ENCODE peak calls at places on chromosome 1, in four cellular contexts. One of them, this sample, is unnamed.
A peak's percentile ranks its signal among the peaks of the same experiment; 100 is the strongest.

GRCh38 chr1:234262754-234263105 is 110.5 kb upstream of the COA6 start:
- DNase-seq in GM12878: no peak
- DNase-seq in HepG2: peak; percentile 23
- DNase-seq in H1: no peak
- DNase-seq in this sample: no peak

GRCh38 chr1:187244623-187245022 is 415.9 kb downstream of the PLA2G4A start:
- DNase-seq in GM12878: no peak
- DNase-seq in HepG2: no peak
- DNase-seq in H1: no peak
- DNase-seq in this sample: no peak

GRCh38 chr1:153578936-153579335 is 13.3 kb upstream of the S100A2 start:
- DNase-seq in GM12878: no peak
- DNase-seq in HepG2: no peak
- DNase-seq in H1: no peak
- DNase-seq in this sample: no peak

GRCh38 chr1:163535807-163536206 is 214.1 kb downstream of the NUF2 start:
- DNase-seq in GM12878: no peak
- DNase-seq in HepG2: no peak
- DNase-seq in H1: no peak
- DNase-seq in this sample: peak; percentile 36

GRCh38 chr1:207217778-207218511 is 103.5 kb upstream of the CD55 start:
- DNase-seq in GM12878: no peak
- DNase-seq in HepG2: no peak
- DNase-seq in H1: no peak
- DNase-seq in this sample: no peak

GRCh38 chr1:32316906-32317282 is 19.1 kb downstream of the MARCKSL1 start:
- DNase-seq in GM12878: no peak
- DNase-seq in HepG2: no peak
- DNase-seq in H1: no peak
- DNase-seq in this sample: no peak

GRCh38 chr1:194512361-194512760 is 1325.9 kb upstream of the B3GALT2 start:
- DNase-seq in GM12878: no peak
- DNase-seq in HepG2: no peak
- DNase-seq in H1: no peak
- DNase-seq in this sample: no peak

GRCh38 chr1:232600430-232601258 is 29.3 kb downstream of the SIPA1L2 start:
- DNase-seq in GM12878: no peak
- DNase-seq in HepG2: no peak
- DNase-seq in H1: no peak
- DNase-seq in this sample: no peak

GRCh38 chr1:151908228-151908691 is 1.1 kb downstream of the THEM4 start:
- DNase-seq in GM12878: no peak
- DNase-seq in HepG2: peak; percentile 13
- DNase-seq in H1: no peak
- DNase-seq in this sample: peak; percentile 69

GRCh38 chr1:53656062-53656915 is 82.7 kb downstream of the GLIS1 start:
- DNase-seq in GM12878: no peak
- DNase-seq in HepG2: no peak
- DNase-seq in H1: no peak
- DNase-seq in this sample: no peak

GRCh38 chr1:168803696-168804510 is 74.9 kb upstream of the DPT start:
- DNase-seq in GM12878: no peak
- DNase-seq in HepG2: no peak
- DNase-seq in H1: no peak
- DNase-seq in this sample: peak; percentile 6

DNA sequence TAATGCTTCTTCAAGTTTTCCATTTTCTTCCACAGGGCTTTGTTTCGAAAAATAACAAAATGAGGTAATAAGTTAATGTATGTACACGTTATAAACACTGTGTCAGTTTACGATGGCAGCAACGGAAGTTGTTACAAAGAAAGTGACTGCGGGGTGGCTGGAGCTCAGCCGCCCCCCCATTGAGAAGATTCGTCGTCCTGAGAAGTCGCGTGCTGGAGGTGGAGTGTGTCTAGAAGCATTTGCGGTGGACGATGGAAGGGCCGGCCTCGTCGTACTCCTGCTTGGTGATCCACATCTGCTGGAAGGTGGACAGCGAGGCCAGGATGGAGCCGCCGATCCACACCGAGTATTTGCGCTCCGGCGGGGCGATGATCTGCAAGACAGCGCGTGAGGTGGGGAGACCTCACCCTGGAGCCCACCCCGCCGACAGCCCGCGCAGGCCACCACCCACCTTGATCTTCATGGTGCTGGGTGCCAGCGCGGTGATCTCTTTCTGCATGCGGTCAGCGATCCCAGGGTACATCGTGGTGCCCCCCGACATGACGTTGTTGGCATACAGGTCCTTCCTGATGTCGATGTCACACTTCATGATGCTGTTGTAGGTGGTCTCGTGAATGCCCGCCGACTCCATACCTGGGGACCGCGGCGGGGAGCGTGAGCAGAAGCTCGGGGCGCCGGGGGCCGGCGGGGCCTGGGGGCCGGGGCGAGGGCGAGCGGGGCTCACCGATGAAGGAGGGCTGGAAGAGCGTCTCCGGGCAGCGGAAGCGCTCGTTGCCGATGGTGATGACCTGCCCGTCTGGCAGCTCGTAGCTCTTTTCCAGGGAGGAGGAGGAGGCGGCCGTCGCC is 2.4 kb downstream of the ACTA1 start:
- DNase-seq in GM12878: no peak
- DNase-seq in HepG2: no peak
- DNase-seq in H1: no peak
- DNase-seq in this sample: no peak
- TF ChIP-seq SUZ12 in GM12878: no peak
- TF ChIP-seq SUZ12 in HepG2: no peak
- TF ChIP-seq SUZ12 in H1: peak; percentile 79
- TF ChIP-seq SUZ12 in this sample: no peak

GRCh38 chr1:248822148-248823032 is 3.3 kb downstream of the SH3BP5L start:
- DNase-seq in GM12878: no peak
- DNase-seq in HepG2: no peak
- DNase-seq in H1: no peak
- DNase-seq in this sample: no peak
- H3K4me1 ChIP-seq in GM12878: peaks cover 24% of the 10 kb centered on the region
- H3K4me1 ChIP-seq in HepG2: peaks cover 59% of the 10 kb centered on the region
- H3K4me1 ChIP-seq in H1: peaks cover 3% of the 10 kb centered on the region
- H3K4me1 ChIP-seq in this sample: peaks cover 2% of the 10 kb centered on the region

GRCh38 chr1:17913326-17914115 is 158.4 kb downstream of the ACTL8 start:
- DNase-seq in GM12878: no peak
- DNase-seq in HepG2: no peak
- DNase-seq in H1: no peak
- DNase-seq in this sample: no peak

GRCh38 chr1:17911789-17912188 is 156.7 kb downstream of the ACTL8 start:
- DNase-seq in GM12878: no peak
- DNase-seq in HepG2: no peak
- DNase-seq in H1: no peak
- DNase-seq in this sample: no peak

GRCh38 chr1:17912491-17912890 is 157.4 kb downstream of the ACTL8 start:
- DNase-seq in GM12878: no peak
- DNase-seq in HepG2: no peak
- DNase-seq in H1: no peak
- DNase-seq in this sample: no peak

GRCh38 chr1:17908945-17909344 is 153.8 kb downstream of the ACTL8 start:
- DNase-seq in GM12878: no peak
- DNase-seq in HepG2: no peak
- DNase-seq in H1: no peak
- DNase-seq in this sample: no peak

GRCh38 chr1:17909634-17910033 is 154.5 kb downstream of the ACTL8 start:
- DNase-seq in GM12878: no peak
- DNase-seq in HepG2: no peak
- DNase-seq in H1: peak; percentile 15
- DNase-seq in this sample: peak; percentile 18
- TF ChIP-seq SUZ12 in GM12878: no peak
- TF ChIP-seq SUZ12 in HepG2: no peak
- TF ChIP-seq SUZ12 in H1: no peak
- TF ChIP-seq SUZ12 in this sample: no peak

GRCh38 chr1:33339413-33339812 is 18.5 kb upstream of the A3GALT2 start:
- DNase-seq in GM12878: no peak
- DNase-seq in HepG2: no peak
- DNase-seq in H1: no peak
- DNase-seq in this sample: no peak

GRCh38 chr1:33336580-33336979 is 15.7 kb upstream of the A3GALT2 start:
- DNase-seq in GM12878: no peak
- DNase-seq in HepG2: no peak
- DNase-seq in H1: no peak
- DNase-seq in this sample: no peak

GRCh38 chr1:33335020-33335419 is 14.1 kb upstream of the A3GALT2 start:
- DNase-seq in GM12878: no peak
- DNase-seq in HepG2: no peak
- DNase-seq in H1: no peak
- DNase-seq in this sample: no peak

GRCh38 chr1:33338495-33339211 is 17.8 kb upstream of the A3GALT2 start:
- DNase-seq in GM12878: no peak
- DNase-seq in HepG2: peak; percentile 28
- DNase-seq in H1: no peak
- DNase-seq in this sample: no peak

DNA sequence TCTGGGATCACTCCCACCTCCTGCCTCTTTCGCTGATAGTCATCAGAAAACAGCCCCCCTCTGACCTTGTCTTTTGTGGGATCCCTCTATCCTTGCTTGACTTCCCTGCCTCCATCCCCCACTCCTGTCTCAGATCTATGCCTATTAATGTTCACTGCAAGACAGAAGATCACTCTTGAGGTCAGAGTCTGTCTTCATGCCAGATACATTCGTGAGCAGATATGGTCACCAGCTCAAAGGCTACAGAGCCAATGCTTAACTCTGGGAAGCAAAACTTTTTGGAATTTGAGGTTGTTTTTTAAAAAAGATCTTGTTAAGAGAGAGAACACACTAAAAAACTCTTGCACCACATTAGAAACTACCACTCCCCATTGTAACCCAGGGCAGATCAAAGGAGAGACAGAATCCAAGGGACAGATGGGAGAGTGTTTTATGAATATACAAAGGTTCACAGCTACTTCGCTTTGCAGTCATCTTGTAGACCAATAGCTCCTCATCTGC is 17.1 kb upstream of the A3GALT2 start:
- DNase-seq in GM12878: no peak
- DNase-seq in HepG2: peak; percentile 52
- DNase-seq in H1: no peak
- DNase-seq in this sample: no peak
- H3K4me1 ChIP-seq in GM12878: peaks cover 20% of the 10 kb centered on the region
- H3K4me1 ChIP-seq in HepG2: peaks cover 98% of the 10 kb centered on the region
- H3K4me1 ChIP-seq in H1: peaks cover 31% of the 10 kb centered on the region
- H3K4me1 ChIP-seq in this sample: peaks cover 28% of the 10 kb centered on the region

DNA sequence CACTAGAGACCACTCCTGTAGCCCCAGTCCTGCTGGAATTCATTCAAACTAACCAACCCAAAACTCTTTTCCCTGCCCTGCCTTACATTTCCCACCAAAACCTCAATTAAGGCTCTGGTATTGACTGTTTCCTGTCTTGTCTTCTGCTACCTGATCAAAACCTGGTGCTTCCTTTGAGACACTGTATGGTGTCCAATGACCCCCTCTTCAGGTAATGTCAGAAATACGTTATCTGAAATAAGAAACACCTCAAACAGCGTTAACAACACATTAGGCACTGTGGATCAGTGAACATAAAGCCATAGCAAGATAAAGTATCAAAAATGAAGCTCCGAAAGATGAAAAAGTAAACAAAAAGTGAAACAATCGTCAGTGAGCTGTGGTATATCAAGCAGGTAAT is 343.2 kb upstream of the ZP4 start:
- DNase-seq in GM12878: no peak
- DNase-seq in HepG2: no peak
- DNase-seq in H1: no peak
- DNase-seq in this sample: no peak
- TF ChIP-seq SUZ12 in GM12878: no peak
- TF ChIP-seq SUZ12 in HepG2: no peak
- TF ChIP-seq SUZ12 in H1: no peak
- TF ChIP-seq SUZ12 in this sample: no peak

DNA sequence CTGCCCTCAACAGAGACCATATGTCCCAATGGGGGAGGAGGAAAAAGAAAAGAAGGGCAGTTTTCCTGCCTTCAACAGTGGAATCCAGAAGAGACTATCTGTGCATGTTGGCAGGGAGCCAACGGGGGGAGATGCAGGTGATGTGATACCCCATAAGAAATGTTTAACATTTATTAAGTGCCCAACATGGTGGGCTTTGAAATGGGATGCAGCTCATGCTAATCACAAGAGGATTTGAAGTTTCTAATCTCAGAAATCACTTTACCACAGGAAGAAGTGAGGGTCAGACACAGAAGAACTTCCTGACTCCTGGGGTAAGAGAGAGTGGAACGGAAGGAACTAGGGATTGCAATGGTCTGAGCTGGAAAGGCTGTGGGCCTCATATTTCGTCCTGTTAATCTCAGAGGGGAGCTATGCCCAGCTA is 16.2 kb downstream of the CSRP1 start:
- DNase-seq in GM12878: no peak
- DNase-seq in HepG2: no peak
- DNase-seq in H1: no peak
- DNase-seq in this sample: no peak
- H3K4me1 ChIP-seq in GM12878: no peaks in the 10 kb centered on the region
- H3K4me1 ChIP-seq in HepG2: peaks cover 24% of the 10 kb centered on the region
- H3K4me1 ChIP-seq in H1: no peaks in the 10 kb centered on the region
- H3K4me1 ChIP-seq in this sample: peaks cover 18% of the 10 kb centered on the region

GRCh38 chr1:12014141-12014981 is 4.9 kb upstream of the MIIP start:
- DNase-seq in GM12878: no peak
- DNase-seq in HepG2: no peak
- DNase-seq in H1: no peak
- DNase-seq in this sample: no peak
- TF ChIP-seq SUZ12 in GM12878: no peak
- TF ChIP-seq SUZ12 in HepG2: no peak
- TF ChIP-seq SUZ12 in H1: no peak
- TF ChIP-seq SUZ12 in this sample: no peak

GRCh38 chr1:184487561-184488200 is 100.9 kb downstream of the C1orf21 start:
- DNase-seq in GM12878: no peak
- DNase-seq in HepG2: no peak
- DNase-seq in H1: no peak
- DNase-seq in this sample: no peak
- H3K4me1 ChIP-seq in GM12878: peaks cover 5% of the 10 kb centered on the region
- H3K4me1 ChIP-seq in HepG2: peaks cover 21% of the 10 kb centered on the region
- H3K4me1 ChIP-seq in H1: peaks cover 10% of the 10 kb centered on the region
- H3K4me1 ChIP-seq in this sample: peaks cover 3% of the 10 kb centered on the region

GRCh38 chr1:170321113-170321512 is 175.4 kb downstream of the NTMT2 start:
- DNase-seq in GM12878: no peak
- DNase-seq in HepG2: no peak
- DNase-seq in H1: no peak
- DNase-seq in this sample: no peak
- TF ChIP-seq SUZ12 in GM12878: no peak
- TF ChIP-seq SUZ12 in HepG2: no peak
- TF ChIP-seq SUZ12 in H1: no peak
- TF ChIP-seq SUZ12 in this sample: no peak